ENCODE peak calls at places on chromosome 18, in five cellular contexts. X is A673; R is DND-41; Q is CD8-positive, alpha-beta memory T cell; K is lower lobe of right lung. B is an unnamed sample. For H3K4me1, the result is how much of the 10 kb centered on the place peaks cover.

GRCh38 chr18:33022370-33022769 is 249.5 kb upstream of the KLHL14 start:
- DNase-seq in R (no peak), X (peak), Q (no peak), K (no peak), B (no peak)

GRCh38 chr18:12359515-12359927 is 17.5 kb downstream of the AFG3L2 start:
- DNase-seq in K (no peak), X (no peak), R (no peak), Q (no peak), B (no peak)

GRCh38 chr18:76518073-76518472 is 23.0 kb upstream of the ZNF516 start:
- DNase-seq in R (no peak), Q (no peak), X (no peak), K (no peak), B (no peak)

GRCh38 chr18:11866329-11866728 is 15.1 kb downstream of the CHMP1B start:
- DNase-seq in K (no peak), R (no peak), Q (no peak), X (no peak), B (no peak)

GRCh38 chr18:3498705-3499451 is 48.9 kb downstream of the TGIF1 start:
- DNase-seq in R (no peak), X (no peak), Q (no peak), K (peak), B (no peak)

GRCh38 chr18:25832008-25832604 is 258.3 kb downstream of the SS18 start:
- DNase-seq in X (peak), K (peak), Q (no peak), R (peak), B (peak)

GRCh38 chr18:65788373-65788772 is 37.6 kb downstream of the CDH7 start:
- DNase-seq in Q (no peak), R (no peak), K (no peak), X (no peak), B (no peak)

GRCh38 chr18:12699747-12700146 is 2.8 kb downstream of the CEP76 start:
- DNase-seq in K (no peak), R (no peak), X (no peak), Q (no peak), B (no peak)

GRCh38 chr18:76980663-76981387 is 151.8 kb downstream of the MBP start:
- DNase-seq in Q (no peak), X (no peak), K (no peak), R (no peak), B (no peak)

GRCh38 chr18:34734048-34734447 is 23.9 kb downstream of the DTNA start:
- DNase-seq in Q (no peak), X (no peak), K (no peak), R (no peak), B (no peak)

GRCh38 chr18:46261799-46262198 is 157.6 kb downstream of the HAUS1 start:
- DNase-seq in R (no peak), Q (no peak), X (no peak), K (no peak), B (no peak)
- H3K4me1 ChIP-seq in R (under half), Q (under half), X (under half), K (under half), B (under half)

DNA sequence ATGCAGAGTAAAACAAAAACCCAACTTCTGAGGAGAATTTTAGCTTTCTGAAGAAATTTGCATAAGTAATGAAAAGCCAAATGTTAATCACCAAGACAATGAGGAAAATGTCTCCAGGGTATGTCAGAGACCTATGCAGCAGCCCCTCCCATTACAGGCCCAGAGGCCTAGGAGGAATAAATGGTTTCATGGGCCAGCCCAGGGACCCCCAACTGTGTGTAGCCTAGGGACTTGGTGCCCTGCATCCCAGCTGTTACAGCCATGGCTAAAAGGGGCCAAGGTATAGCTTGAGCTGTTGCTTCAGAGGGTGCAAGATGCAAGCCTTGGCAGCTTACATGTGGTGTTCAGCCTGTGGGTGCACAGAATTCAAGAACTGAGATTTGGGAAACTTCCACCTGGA is 1256.9 kb upstream of the PIK3C3 start:
- DNase-seq in X (no peak), K (no peak), R (no peak), Q (no peak), B (no peak)
- H3K4me1 ChIP-seq in X (under half), K (under half), R (under half), Q (under half), B (under half)

DNA sequence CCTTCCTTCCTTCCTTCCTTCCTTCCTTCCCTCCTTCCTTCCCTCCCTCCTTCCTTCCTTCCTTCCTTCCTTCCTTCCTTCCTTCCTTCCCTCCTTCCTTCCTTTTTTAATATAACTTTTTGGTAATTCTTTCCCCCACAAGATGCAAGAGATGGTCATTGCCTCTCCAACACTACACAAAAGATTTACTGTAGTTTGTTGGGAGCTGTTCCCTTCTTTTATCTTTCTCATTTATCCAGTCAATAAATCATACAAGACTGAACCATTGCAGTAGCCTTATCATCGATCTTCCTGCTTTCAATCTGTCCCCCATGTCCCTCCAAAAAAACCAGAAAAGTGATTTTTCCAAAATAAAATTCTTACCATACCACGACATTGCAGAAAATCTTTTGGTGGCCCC is 8.2 kb downstream of the APCDD1 start:
- DNase-seq in Q (no peak), K (no peak), R (no peak), X (peak), B (no peak)
- H3K4me1 ChIP-seq in Q (under half), K (under half), R (under half), X (half or more), B (under half)

GRCh38 chr18:74283255-74283554 is 8.6 kb downstream of the CYB5A start:
- DNase-seq in X (no peak), Q (no peak), R (no peak), K (no peak), B (no peak)

GRCh38 chr18:74281011-74281638 is 10.6 kb downstream of the CYB5A start:
- DNase-seq in R (no peak), Q (no peak), X (no peak), K (no peak), B (no peak)

GRCh38 chr18:74283646-74284045 is 8.1 kb downstream of the CYB5A start:
- DNase-seq in X (no peak), Q (no peak), R (no peak), K (no peak), B (no peak)

GRCh38 chr18:74281639-74282358 is 10.0 kb downstream of the CYB5A start:
- DNase-seq in X (no peak), K (no peak), R (no peak), Q (no peak), B (no peak)

GRCh38 chr18:74282359-74283254 is 9.2 kb downstream of the CYB5A start:
- DNase-seq in X (no peak), K (no peak), R (no peak), Q (no peak), B (no peak)
- H3K4me1 ChIP-seq in X (under half), K (half or more), R (under half), Q (under half), B (under half)

GRCh38 chr18:51029378-51029693 is 677 bp upstream of the SMAD4 start:
- DNase-seq in R (no peak), K (no peak), X (no peak), Q (no peak), B (no peak)
- H3K4me1 ChIP-seq in R (half or more), K (under half), X (under half), Q (half or more), B (under half)

B was measured in right atrium auricular region.